ENCODE peak calls at places on chromosomes 3 and 15, in four cellular contexts. J is NCI-H1694 treated with DMSO at 0.1 percent for 48 hours, C is BJ, G is body of pancreas. P is an unnamed sample.
A peak's percentile ranks its signal among the peaks of the same experiment; 100 is the strongest.

GRCh38 chr3:10280177-10280529 is 12.6 kb downstream of the GHRL start:
- DNase-seq in C (no peak), G (no peak), J (no peak), P (no peak)

GRCh38 chr3:53083496-53083895 is 37.6 kb upstream of the SFMBT1 start:
- DNase-seq in J (peak; percentile 13), C (peak; percentile 60), G (peak; percentile 52), P (peak; percentile 50)

GRCh38 chr3:121948641-121949040 is 54.4 kb downstream of the SLC15A2 start:
- DNase-seq in C (no peak), G (no peak), J (no peak), P (no peak)

GRCh38 chr3:112086018-112086854 is at the start of gene C3orf52:
- DNase-seq in C (no peak), G (peak; percentile 95), J (peak; percentile 39), P (no peak)

GRCh38 chr3:106339551-106339950 is 470.7 kb upstream of the CBLB start:
- DNase-seq in J (no peak), C (no peak), G (no peak), P (no peak)

GRCh38 chr3:179438836-179439235 is 12.4 kb downstream of the GNB4 start:
- DNase-seq in G (no peak), C (no peak), J (no peak), P (no peak)

GRCh38 chr15:44427756-44428724 is 611 bp downstream of the CTDSPL2 start:
- DNase-seq in G (peak; percentile 69), J (peak; percentile 38), C (no peak), P (peak; percentile 15)

GRCh38 chr15:73899197-73900128 is 26.1 kb downstream of the TBC1D21 start:
- DNase-seq in J (no peak), G (no peak), C (no peak), P (no peak)

GRCh38 chr15:63939531-63940130 is 105.9 kb upstream of the HERC1 start:
- DNase-seq in C (peak; percentile 71), G (peak; percentile 36), J (peak; percentile 5), P (no peak)

GRCh38 chr3:4426782-4427344 is 40.2 kb downstream of the SUMF1 start:
- DNase-seq in C (peak; percentile 70), G (no peak), J (no peak), P (peak; percentile 92)

GRCh38 chr3:71486831-71487230 is 96.7 kb downstream of the FOXP1 start:
- DNase-seq in J (no peak), C (no peak), G (no peak), P (no peak)

GRCh38 chr15:41578736-41579383 is 19.8 kb downstream of the TYRO3 start:
- DNase-seq in G (no peak), C (no peak), J (no peak), P (no peak)

GRCh38 chr15:74242296-74242929 is 6.3 kb downstream of the CCDC33 start:
- DNase-seq in J (no peak), C (no peak), G (peak; percentile 31), P (no peak)

GRCh38 chr3:51336261-51336660 is 48.8 kb upstream of the MANF start:
- DNase-seq in C (no peak), J (no peak), G (no peak), P (no peak)

GRCh38 chr3:28139288-28139687 is 102.1 kb upstream of the CMC1 start:
- DNase-seq in G (peak; percentile 44), J (no peak), C (no peak), P (no peak)

GRCh38 chr3:35760147-35760546 is 120.8 kb downstream of the ARPP21 start:
- DNase-seq in G (no peak), J (no peak), C (no peak), P (no peak)

GRCh38 chr15:78551902-78552301 is 11.7 kb downstream of the PSMA4 start:
- DNase-seq in J (no peak), C (no peak), G (no peak), P (no peak)

GRCh38 chr3:53219897-53220483 is 35.8 kb downstream of the TKT start:
- DNase-seq in G (peak; percentile 92), C (peak; percentile 17), J (peak; percentile 27), P (no peak)

GRCh38 chr3:125087768-125088391 is 32.1 kb upstream of the HEG1 start:
- DNase-seq in J (no peak), G (no peak), C (peak; percentile 41), P (no peak)

GRCh38 chr3:141913150-141913811 is 36.8 kb downstream of the ATP1B3 start:
- DNase-seq in G (no peak), J (peak; percentile 58), C (no peak), P (peak; percentile 20)

GRCh38 chr15:82143390-82144047 is 97.7 kb upstream of the MEX3B start:
- DNase-seq in C (no peak), J (no peak), G (no peak), P (no peak)

GRCh38 chr15:95709959-95710695 is 620.4 kb upstream of the NR2F2 start:
- DNase-seq in C (no peak), J (no peak), G (no peak), P (no peak)

GRCh38 chr3:71309342-71309741 is 274.2 kb downstream of the FOXP1 start:
- DNase-seq in G (no peak), J (no peak), C (no peak), P (no peak)

GRCh38 chr15:85581495-85581894 is 201.1 kb downstream of the AKAP13 start:
- DNase-seq in J (no peak), C (no peak), G (peak; percentile 66), P (no peak)

GRCh38 chr3:163622384-163622783 is 1455.9 kb downstream of the SI start:
- DNase-seq in C (no peak), J (no peak), G (no peak), P (no peak)

GRCh38 chr15:66876731-66877545 is 174.9 kb downstream of the SMAD6 start:
- DNase-seq in G (no peak), C (no peak), J (no peak), P (no peak)

GRCh38 chr15:40439461-40440299 is 1.1 kb upstream of the BAHD1 start:
- DNase-seq in J (no peak), G (peak; percentile 73), C (no peak), P (no peak)

GRCh38 chr3:197499427-197499826 is 56.3 kb downstream of the BDH1 start:
- DNase-seq in J (no peak), C (no peak), G (no peak), P (no peak)

GRCh38 chr3:106392905-106393304 is 524.1 kb upstream of the CBLB start:
- DNase-seq in J (no peak), G (no peak), C (no peak), P (no peak)

GRCh38 chr3:136802481-136802996 is 16.4 kb upstream of the SLC35G2 start:
- DNase-seq in J (no peak), C (no peak), G (no peak), P (no peak)

GRCh38 chr15:55221090-55222011 is 24.6 kb upstream of the RSL24D1 start:
- DNase-seq in C (peak; percentile 77), J (peak; percentile 6), G (no peak), P (no peak)

GRCh38 chr15:74780983-74781672 is 752 bp upstream of the CSK start:
- DNase-seq in C (no peak), G (no peak), J (no peak), P (no peak)

GRCh38 chr3:24454862-24455261 is 39.8 kb downstream of the THRB start:
- DNase-seq in J (no peak), G (no peak), C (no peak), P (no peak)

GRCh38 chr3:78140866-78141658 is 1101.2 kb downstream of the ROBO2 start:
- DNase-seq in C (no peak), G (no peak), J (no peak), P (no peak)

GRCh38 chr3:141386611-141387110 is 18.4 kb downstream of the ZBTB38 start:
- DNase-seq in G (no peak), C (no peak), J (peak; percentile 89), P (no peak)

GRCh38 chr15:59549826-59550225 is 61.8 kb upstream of the GCNT3 start:
- DNase-seq in C (no peak), J (no peak), G (no peak), P (no peak)

P was measured in smooth muscle cell of the brain vasculature.